ENCODE peak calls at places on chromosomes 12 and 14, in six cellular contexts. Q, W, T, H, K and F are unnamed samples.

GRCh38 chr14:37864861-37865718 is 269.7 kb downstream of the TTC6 start:
- DNase-seq in K (peak; percentile 57), T (peak; percentile 78), W (no peak), Q (no peak), H (no peak), F (no peak)

GRCh38 chr12:67630373-67631088 is 18.0 kb upstream of the DYRK2 start:
- DNase-seq in W (no peak), H (peak; percentile 42), K (no peak), T (no peak), Q (peak; percentile 52), F (no peak)

GRCh38 chr12:31016057-31016456 is 57.6 kb upstream of the DDX11 start:
- DNase-seq in T (no peak), W (no peak), H (no peak), K (no peak), Q (no peak), F (no peak)

GRCh38 chr12:40105265-40105514 is 691 bp downstream of the SLC2A13 start:
- DNase-seq in H (no peak), W (peak; percentile 0), Q (peak; percentile 73), T (peak; percentile 33), K (no peak), F (no peak)

GRCh38 chr12:65464930-65465329 is 186.4 kb downstream of the MSRB3 start:
- DNase-seq in H (no peak), T (peak; percentile 89), W (peak; percentile 84), K (peak; percentile 71), Q (no peak), F (no peak)

GRCh38 chr14:33671556-33671955 is 279.3 kb downstream of the EGLN3 start:
- DNase-seq in K (no peak), H (no peak), T (no peak), W (no peak), Q (no peak), F (no peak)

GRCh38 chr14:23377201-23377550 is 330 bp downstream of the CMTM5 start:
- DNase-seq in T (no peak), W (no peak), Q (no peak), K (no peak), H (no peak), F (no peak)

GRCh38 chr12:53738834-53739284 is 11.6 kb upstream of the CALCOCO1 start:
- DNase-seq in Q (no peak), W (no peak), T (no peak), K (no peak), H (no peak), F (no peak)

GRCh38 chr12:16090974-16091373 is 179.8 kb downstream of the DERA start:
- DNase-seq in H (no peak), T (no peak), Q (no peak), K (no peak), W (no peak), F (no peak)

GRCh38 chr12:15806826-15807225 is 17.6 kb upstream of the EPS8 start:
- DNase-seq in Q (no peak), K (no peak), W (no peak), H (no peak), T (no peak), F (no peak)

GRCh38 chr14:65186951-65187350 is 84.6 kb upstream of the MAX start:
- DNase-seq in H (no peak), T (no peak), W (no peak), K (no peak), Q (no peak), F (no peak)

GRCh38 chr12:67456281-67456918 is 187.2 kb downstream of the CAND1 start:
- DNase-seq in W (peak; percentile 65), H (no peak), Q (no peak), K (peak; percentile 62), T (peak; percentile 96), F (no peak)

DNA sequence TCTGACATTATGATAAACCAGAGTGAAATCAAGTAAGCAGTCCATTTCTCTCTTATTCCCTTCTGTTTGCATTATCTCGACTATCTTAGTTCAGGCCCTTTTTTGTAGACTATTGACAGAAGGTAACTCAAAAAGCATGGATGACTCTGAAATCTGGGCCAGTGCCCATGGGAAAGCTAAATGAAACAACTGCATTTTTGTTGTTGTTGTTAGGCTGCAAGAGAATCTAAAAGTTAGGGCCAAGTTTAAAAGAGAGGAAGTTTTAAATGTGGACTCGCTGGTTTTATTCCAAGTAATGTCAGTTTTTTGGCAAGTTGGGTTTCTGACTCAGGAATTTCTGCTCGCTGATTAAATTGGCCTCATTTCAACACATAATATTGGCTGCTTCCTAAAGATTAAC is 201.1 kb downstream of the PIK3C2G start:
- DNase-seq in Q (no peak), H (no peak), T (peak; percentile 95), K (peak; percentile 50), W (peak; percentile 26), F (no peak)
- TF ChIP-seq CTCF in Q (no peak), H (no peak), T (no peak), K (no peak), W (no peak), F (no peak)

DNA sequence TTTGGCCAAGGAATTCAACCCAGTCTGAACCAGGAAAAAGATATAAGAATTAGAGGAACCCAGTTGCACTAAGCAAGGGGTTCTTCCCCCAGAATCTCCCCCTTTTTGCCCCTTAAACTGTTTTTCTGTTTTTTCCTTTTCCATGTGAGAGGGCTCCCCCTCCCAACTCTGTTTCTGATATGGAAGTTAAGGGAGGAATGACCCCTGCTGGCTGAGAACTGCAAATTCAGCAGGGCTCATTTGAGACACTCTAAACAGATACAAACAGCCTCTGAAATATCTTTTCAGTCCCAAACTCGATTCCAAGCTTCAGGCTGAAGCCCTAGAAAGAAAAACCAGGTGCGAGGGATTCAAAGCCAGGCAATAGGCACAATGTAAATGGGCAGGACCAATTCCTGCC is 132.7 kb downstream of the SLC41A2 start:
- DNase-seq in H (no peak), K (no peak), W (peak; percentile 24), T (peak; percentile 41), Q (no peak), F (no peak)
- TF ChIP-seq CTCF in H (no peak), K (peak; percentile 44), W (peak; percentile 58), T (peak; percentile 51), Q (no peak), F (peak; percentile 18)

GRCh38 chr12:2543801-2544200 is 251.0 kb upstream of the FKBP4 start:
- DNase-seq in K (no peak), T (no peak), H (no peak), Q (no peak), W (no peak), F (no peak)
- TF ChIP-seq CTCF in K (no peak), T (no peak), H (no peak), Q (no peak), W (no peak), F (no peak)

GRCh38 chr12:101876861-101877815 is at the start of gene DRAM1:
- DNase-seq in Q (peak; percentile 96), T (peak; percentile 86), K (peak; percentile 50), W (peak; percentile 86), H (peak; percentile 81), F (peak; percentile 69)
- TF ChIP-seq CTCF in Q (no peak), T (no peak), K (peak; percentile 29), W (no peak), H (no peak), F (peak; percentile 31)

DNA sequence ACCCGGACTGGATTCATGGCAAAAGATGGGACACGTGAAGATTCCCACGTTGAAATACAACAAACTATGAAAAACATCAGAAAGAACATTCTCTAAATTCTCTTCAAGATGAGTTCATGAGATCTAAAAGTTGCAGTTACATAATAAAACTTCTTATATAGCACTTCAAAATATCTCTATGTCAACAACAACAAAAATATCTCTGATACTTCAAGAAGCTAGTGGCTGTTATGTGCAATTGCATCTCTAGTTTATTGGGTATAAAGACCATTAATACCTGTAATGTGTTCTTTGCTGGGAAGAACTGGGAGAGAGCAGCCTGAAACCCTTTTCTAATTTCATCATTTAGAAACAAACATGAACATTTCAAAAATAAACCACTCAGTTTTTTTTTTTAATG is 69.2 kb upstream of the RGS6 start:
- DNase-seq in W (no peak), K (no peak), T (no peak), Q (no peak), H (no peak), F (no peak)
- TF ChIP-seq CTCF in W (peak; percentile 9), K (no peak), T (peak; percentile 12), Q (no peak), H (peak; percentile 45), F (no peak)

DNA sequence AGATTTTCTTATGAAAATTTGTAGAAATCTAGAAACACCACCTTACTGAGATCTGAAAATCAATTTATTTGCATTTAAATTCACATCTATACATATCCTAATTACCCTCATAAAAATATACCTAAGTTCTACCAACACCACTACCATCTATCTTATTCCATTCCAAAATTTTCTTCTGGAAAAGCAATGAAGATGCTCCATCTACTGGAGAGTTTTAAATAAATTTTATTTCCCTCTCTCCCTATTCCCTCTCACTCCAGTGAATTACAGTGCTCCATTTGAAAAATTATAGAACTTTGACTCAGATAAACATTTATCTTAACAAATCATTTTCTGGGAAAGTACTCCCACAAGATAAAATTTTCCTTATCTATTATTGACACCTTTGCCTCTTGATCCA is 2.3 kb upstream of the C14orf39 start:
- DNase-seq in W (no peak), H (no peak), T (no peak), Q (no peak), K (no peak), F (no peak)
- TF ChIP-seq CTCF in W (no peak), H (no peak), T (peak; percentile 17), Q (no peak), K (no peak), F (peak; percentile 23)

DNA sequence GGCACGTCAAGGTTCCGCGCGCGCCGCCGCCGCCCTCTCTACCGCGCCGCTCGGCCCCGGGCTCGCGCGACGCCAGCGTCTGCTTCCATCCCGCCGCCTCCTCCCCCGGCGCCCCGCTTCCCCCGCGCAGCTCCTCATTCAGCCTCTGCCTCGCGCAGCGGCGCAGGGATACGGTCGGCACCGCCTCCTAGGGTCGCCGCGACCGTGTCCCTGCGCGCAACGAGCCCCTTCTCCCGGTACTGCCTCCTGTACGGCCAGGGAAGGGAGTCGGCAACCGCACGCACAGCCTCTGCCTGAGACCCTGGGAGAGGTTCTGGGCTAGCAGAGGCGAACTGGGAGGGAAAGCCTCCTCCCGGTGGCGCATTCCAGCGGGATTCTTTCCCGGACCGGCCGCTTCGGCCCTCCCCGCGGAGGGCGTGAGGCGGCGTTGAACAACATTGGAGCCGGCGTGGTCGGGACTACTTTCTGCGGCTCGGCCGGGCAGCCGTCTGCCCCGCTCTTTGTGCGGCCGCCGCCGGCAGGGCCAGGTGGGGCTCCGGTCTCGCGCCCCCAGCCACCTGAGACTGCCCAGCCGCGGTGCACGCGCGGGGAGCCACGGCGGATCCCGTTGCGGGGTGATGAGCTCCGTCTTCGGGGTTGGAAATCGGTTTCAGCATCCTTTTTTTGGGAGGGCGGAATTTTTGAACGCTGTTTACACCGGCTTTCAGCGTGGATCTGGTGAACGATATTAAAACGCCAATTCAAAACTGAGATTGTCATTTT is at the start of gene LRP6:
- DNase-seq in T (peak; percentile 92), K (no peak), W (peak; percentile 88), Q (peak; percentile 95), H (peak; percentile 91), F (peak; percentile 97)
- TF ChIP-seq CTCF in T (no peak), K (no peak), W (no peak), Q (no peak), H (no peak), F (no peak)

GRCh38 chr12:93127582-93128331 is 198.7 kb upstream of the EEA1 start:
- DNase-seq in H (no peak), W (peak; percentile 59), K (peak; percentile 76), T (peak; percentile 88), Q (peak; percentile 75), F (no peak)
- TF ChIP-seq CTCF in H (no peak), W (peak; percentile 58), K (peak; percentile 68), T (peak; percentile 35), Q (peak; percentile 32), F (peak; percentile 28)